ENCODE peak calls at places on chromosomes 12 and 14, in six cellular contexts. U, N, B, Q, G and E are unnamed samples.

GRCh38 chr12:102833687-102834435 is 83.2 kb downstream of the PAH start:
- DNase-seq in Q (no peak), B (peak), N (no peak), G (peak), U (no peak), E (peak)

GRCh38 chr14:58353516-58354299 is 42.0 kb upstream of the TOMM20L start:
- DNase-seq in B (no peak), N (no peak), Q (no peak), G (no peak), U (no peak), E (no peak)

GRCh38 chr12:100566887-100567637 is 6.4 kb upstream of the GAS2L3 start:
- DNase-seq in U (peak), G (no peak), B (no peak), N (no peak), Q (peak), E (no peak)

GRCh38 chr12:3667485-3667884 is 85.4 kb downstream of the CRACR2A start:
- DNase-seq in U (no peak), G (no peak), B (peak), Q (no peak), N (no peak), E (no peak)

GRCh38 chr12:108322998-108323397 is 16.1 kb downstream of the CMKLR1 start:
- DNase-seq in N (no peak), U (no peak), Q (no peak), B (no peak), G (no peak), E (no peak)

GRCh38 chr14:100159107-100159864 is at the start of gene DEGS2:
- DNase-seq in Q (no peak), G (no peak), U (no peak), N (no peak), B (peak), E (peak)

GRCh38 chr12:104462931-104463339 is 6.2 kb downstream of the CHST11 start:
- DNase-seq in G (peak), B (no peak), U (no peak), N (no peak), Q (peak), E (no peak)

GRCh38 chr14:22797017-22797917 is 18.0 kb downstream of the SLC7A7 start:
- DNase-seq in N (no peak), G (peak), Q (no peak), U (no peak), B (no peak), E (no peak)

GRCh38 chr12:42625611-42626010 is 36.1 kb upstream of the PRICKLE1 start:
- DNase-seq in B (no peak), N (no peak), Q (no peak), U (no peak), G (peak), E (no peak)

GRCh38 chr12:132606927-132607326 is 3.5 kb downstream of the LRCOL1 start:
- DNase-seq in G (no peak), N (no peak), U (no peak), B (no peak), Q (no peak), E (no peak)

GRCh38 chr12:132169376-132169775 is 25.1 kb downstream of the NOC4L start:
- DNase-seq in G (no peak), B (no peak), U (no peak), Q (no peak), N (no peak), E (no peak)

GRCh38 chr12:102948941-102949352 is 8.5 kb upstream of the ASCL1 start:
- DNase-seq in G (peak), Q (no peak), B (peak), U (peak), N (peak), E (peak)

GRCh38 chr14:91405241-91405721 is 12.3 kb downstream of the CCDC88C start:
- DNase-seq in U (no peak), G (no peak), B (no peak), N (no peak), Q (no peak), E (no peak)

GRCh38 chr14:34792593-34792992 is 78.2 kb upstream of the CFL2 start:
- DNase-seq in N (no peak), Q (no peak), B (no peak), U (no peak), G (no peak), E (no peak)

GRCh38 chr14:23056257-23056955 is 914 bp downstream of the CDH24 start:
- DNase-seq in U (peak), B (peak), Q (no peak), N (peak), G (peak), E (peak)

GRCh38 chr12:112126000-112126431 is 656 bp downstream of the TRAFD1 start:
- DNase-seq in N (no peak), G (peak), U (no peak), Q (no peak), B (no peak), E (no peak)

GRCh38 chr12:51333536-51333935 is 9.6 kb upstream of the BIN2 start:
- DNase-seq in U (no peak), N (no peak), Q (no peak), G (no peak), B (no peak), E (no peak)

GRCh38 chr14:45201908-45202307 is 51.1 kb downstream of the MIS18BP1 start:
- DNase-seq in Q (no peak), U (no peak), G (peak), B (peak), N (peak), E (peak)

GRCh38 chr12:109697877-109698468 is 15.7 kb upstream of the FAM222A start:
- DNase-seq in G (peak), U (no peak), N (no peak), Q (no peak), B (no peak), E (no peak)

GRCh38 chr12:96194572-96194889 is 356 bp downstream of the ELK3 start:
- DNase-seq in U (no peak), N (no peak), B (no peak), G (no peak), Q (no peak), E (no peak)

GRCh38 chr12:5377997-5378596 is 53.8 kb upstream of the NTF3 start:
- DNase-seq in U (no peak), N (no peak), B (no peak), G (no peak), Q (no peak), E (no peak)

GRCh38 chr12:118544569-118544968 is 168.2 kb downstream of the SUDS3 start:
- DNase-seq in G (peak), U (peak), B (peak), N (peak), Q (no peak), E (no peak)

GRCh38 chr14:100406505-100407131 is 83.5 kb downstream of the SLC25A47 start:
- DNase-seq in G (peak), U (peak), Q (no peak), N (peak), B (peak), E (no peak)

GRCh38 chr12:121966959-121967358 is 48.6 kb downstream of the CFAP251 start:
- DNase-seq in B (no peak), U (no peak), N (no peak), G (no peak), Q (no peak), E (no peak)

GRCh38 chr12:130880411-130880885 is 8.6 kb downstream of the RAN start:
- DNase-seq in B (no peak), N (no peak), G (peak), Q (no peak), U (no peak), E (no peak)

GRCh38 chr12:51890511-51891171 is 2.7 kb downstream of the ANKRD33 start:
- DNase-seq in Q (no peak), N (no peak), G (no peak), B (no peak), U (no peak), E (no peak)

GRCh38 chr14:41604793-41605534 is 1.7 kb upstream of the LRFN5 start:
- DNase-seq in Q (no peak), U (peak), N (no peak), G (peak), B (no peak), E (peak)

GRCh38 chr12:52434096-52434733 is at the start of gene KRT75:
- DNase-seq in Q (no peak), G (no peak), U (no peak), N (no peak), B (no peak), E (no peak)

GRCh38 chr14:99321236-99321925 is 49.4 kb upstream of the BCL11B start:
- DNase-seq in U (no peak), N (no peak), B (no peak), G (no peak), Q (no peak), E (no peak)

GRCh38 chr12:105485321-105485910 is 154.9 kb downstream of the C12orf75 start:
- DNase-seq in B (peak), U (peak), N (no peak), G (no peak), Q (no peak), E (no peak)

GRCh38 chr12:116406529-116406928 is 129.0 kb upstream of the MED13L start:
- DNase-seq in Q (no peak), U (peak), B (peak), N (peak), G (peak), E (peak)

GRCh38 chr14:55446127-55446736 is 5.8 kb upstream of the TBPL2 start:
- DNase-seq in G (peak), N (peak), U (peak), B (peak), Q (no peak), E (peak)

GRCh38 chr14:46571970-46572369 is 79.6 kb downstream of the RPL10L start:
- DNase-seq in N (peak), Q (no peak), U (no peak), B (peak), G (no peak), E (no peak)
- TF ChIP-seq BHLHE40 in N (no peak), Q (no peak), U (no peak), B (no peak), G (no peak), E (no peak)

GRCh38 chr14:61110683-61111082 is 129.6 kb downstream of the SLC38A6 start:
- DNase-seq in G (no peak), B (no peak), N (no peak), U (no peak), Q (no peak), E (no peak)
- TF ChIP-seq BHLHE40 in G (no peak), B (no peak), N (no peak), U (no peak), Q (no peak), E (no peak)

DNA sequence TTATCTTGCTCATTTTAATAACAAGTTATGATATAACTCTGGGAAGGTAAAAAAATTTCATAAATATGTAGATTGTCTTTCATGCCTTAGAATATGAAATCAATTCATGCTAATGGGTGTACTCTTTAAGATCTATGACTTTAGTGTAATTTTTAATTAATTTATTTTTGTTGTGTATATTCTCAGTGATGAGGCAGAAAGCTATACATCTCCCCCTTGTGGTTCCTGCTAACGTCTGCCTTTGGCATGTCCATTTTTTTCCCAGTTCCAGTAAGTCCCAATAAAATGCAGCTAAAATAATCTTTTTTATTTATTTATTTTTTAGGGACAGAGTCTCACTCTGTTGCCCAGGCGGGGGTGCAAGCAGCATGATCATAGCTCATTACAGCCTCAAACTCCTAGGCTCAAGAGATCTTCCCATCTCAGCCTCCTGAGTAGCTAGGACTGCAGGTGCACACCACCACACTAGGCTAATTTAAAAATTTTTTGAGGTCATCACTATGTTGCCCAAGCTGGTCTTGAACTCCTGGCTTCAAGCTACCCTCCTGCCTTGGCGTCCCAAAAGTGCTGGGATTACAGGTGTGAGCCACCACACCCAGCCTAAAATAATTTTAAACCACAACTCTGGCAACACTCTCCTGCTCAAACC is 3.3 kb upstream of the CHURC1 start:
- DNase-seq in U (peak), G (peak), N (peak), Q (no peak), B (peak), E (peak)
- TF ChIP-seq BHLHE40 in U (no peak), G (no peak), N (no peak), Q (no peak), B (no peak), E (no peak)

GRCh38 chr12:19196959-19197630 is 67.6 kb downstream of the PLEKHA5 start:
- DNase-seq in Q (no peak), N (no peak), U (peak), B (no peak), G (no peak), E (no peak)
- TF ChIP-seq BHLHE40 in Q (no peak), N (no peak), U (no peak), B (no peak), G (no peak), E (no peak)